ENCODE peak calls at places on chromosomes 5 and 9, in ten cellular contexts. S is stimulated activated CD4-positive, alpha-beta T cell treated with anti-CD3 and anti-CD28 coated beads, Interleukin-4, amount 100 ng/mL, for 4 hours; A is activated gamma-delta T cell treated with Interleukin-2 at 50 U/mL for 16 hours; V is Caco-2; E is activated T-cell treated with anti-CD3 and anti-CD28 coated beads for 1 hour; G is amygdala; X is NCI-H1092; C is HFFc6; Y is ovary; H is NCI-H510A treated with DMSO at 0.1 percent for 48 hours. F is an unnamed sample.

GRCh38 chr5:35884125-35884788 is 27.6 kb downstream of the IL7R start:
- DNase-seq in S (no peak), A (no peak), V (no peak), E (no peak), G (no peak), X (no peak), C (peak; percentile 86), Y (no peak), H (no peak), F (peak; percentile 93)

GRCh38 chr5:141369994-141370848 is at the start of gene PCDHGB3:
- DNase-seq in S (peak; percentile 15), A (no peak), V (no peak), E (no peak), G (no peak), X (no peak), C (peak; percentile 73), Y (no peak), H (no peak), F (peak; percentile 77)

GRCh38 chr5:150186796-150187356 is 3.0 kb upstream of the SLC6A7 start:
- DNase-seq in S (no peak), A (no peak), V (no peak), E (no peak), G (no peak), X (no peak), C (no peak), Y (no peak), H (no peak), F (no peak)

GRCh38 chr9:135038331-135038730 is 49.1 kb upstream of the OLFM1 start:
- DNase-seq in S (no peak), A (no peak), V (peak; percentile 8), E (no peak), G (no peak), X (no peak), C (no peak), Y (no peak), H (no peak), F (no peak)

GRCh38 chr5:71873202-71873601 is 154.1 kb downstream of the CARTPT start:
- DNase-seq in S (no peak), A (no peak), V (no peak), E (no peak), G (no peak), X (no peak), C (no peak), Y (no peak), H (peak; percentile 52), F (no peak)

GRCh38 chr5:86623785-86624483 is 6.2 kb downstream of the COX7C start:
- DNase-seq in S (no peak), A (no peak), V (no peak), E (no peak), G (no peak), X (no peak), C (no peak), Y (no peak), H (no peak), F (no peak)

GRCh38 chr5:57335092-57335491 is 147.5 kb downstream of the ACTBL2 start:
- DNase-seq in S (no peak), A (no peak), V (no peak), E (no peak), G (no peak), X (no peak), C (peak; percentile 46), Y (no peak), H (no peak), F (peak; percentile 78)

GRCh38 chr5:153476767-153477166 is 13.7 kb upstream of the GRIA1 start:
- DNase-seq in S (no peak), A (no peak), V (no peak), E (no peak), G (no peak), X (no peak), C (peak; percentile 66), Y (no peak), H (no peak), F (peak; percentile 92)

GRCh38 chr5:94908889-94909480 is 290.5 kb downstream of the SLF1 start:
- DNase-seq in S (no peak), A (no peak), V (no peak), E (no peak), G (no peak), X (peak; percentile 10), C (peak; percentile 37), Y (no peak), H (peak; percentile 3), F (peak; percentile 55)

GRCh38 chr5:6830643-6831239 is 117.5 kb downstream of the TENT4A start:
- DNase-seq in S (no peak), A (no peak), V (no peak), E (no peak), G (no peak), X (no peak), C (no peak), Y (no peak), H (no peak), F (no peak)

GRCh38 chr5:9380108-9380507 is 165.8 kb downstream of the SEMA5A start:
- DNase-seq in S (no peak), A (no peak), V (peak; percentile 53), E (no peak), G (no peak), X (no peak), C (no peak), Y (no peak), H (no peak), F (peak; percentile 48)

GRCh38 chr9:116287721-116288120 is 134.1 kb downstream of the PAPPA start:
- DNase-seq in S (no peak), A (no peak), V (no peak), E (no peak), G (no peak), X (no peak), C (peak; percentile 25), Y (no peak), H (no peak), F (peak; percentile 71)

F was measured in HCEC 1CT.